ENCODE peak calls at places on chromosomes 7 and 10, in six cellular contexts. One of them, this sample, is unnamed.

GRCh38 chr10:22761569-22762220 is 47.3 kb upstream of the PIP4K2A start:
- DNase-seq in HCT116: no peak
- DNase-seq in H1: no peak
- DNase-seq in HepG2: no peak
- DNase-seq in K562: no peak
- DNase-seq in SK-N-SH: no peak
- DNase-seq in this sample: no peak

GRCh38 chr10:132231656-132232552 is 45.2 kb downstream of the DPYSL4 start:
- DNase-seq in HCT116: no peak
- DNase-seq in SK-N-SH: no peak
- DNase-seq in H1: no peak
- DNase-seq in HepG2: no peak
- DNase-seq in K562: no peak
- DNase-seq in this sample: no peak

GRCh38 chr10:1591045-1591444 is 146.3 kb downstream of the ADARB2 start:
- DNase-seq in SK-N-SH: no peak
- DNase-seq in H1: no peak
- DNase-seq in HepG2: no peak
- DNase-seq in K562: no peak
- DNase-seq in HCT116: no peak
- DNase-seq in this sample: no peak

GRCh38 chr7:9978111-9979064 is 995.3 kb upstream of the PHF14 start:
- DNase-seq in H1: no peak
- DNase-seq in HCT116: no peak
- DNase-seq in K562: no peak
- DNase-seq in HepG2: no peak
- DNase-seq in SK-N-SH: peak
- DNase-seq in this sample: no peak

GRCh38 chr10:70829543-70829942 is 13.8 kb downstream of the SGPL1 start:
- DNase-seq in HepG2: peak
- DNase-seq in K562: no peak
- DNase-seq in HCT116: no peak
- DNase-seq in SK-N-SH: no peak
- DNase-seq in H1: no peak
- DNase-seq in this sample: no peak

GRCh38 chr7:93910076-93910994 is 4.0 kb downstream of the GNGT1 start:
- DNase-seq in K562: no peak
- DNase-seq in HCT116: no peak
- DNase-seq in HepG2: no peak
- DNase-seq in H1: no peak
- DNase-seq in SK-N-SH: no peak
- DNase-seq in this sample: no peak

GRCh38 chr10:20407421-20407820 is 489.7 kb downstream of the NEBL start:
- DNase-seq in SK-N-SH: no peak
- DNase-seq in K562: no peak
- DNase-seq in H1: no peak
- DNase-seq in HepG2: no peak
- DNase-seq in HCT116: no peak
- DNase-seq in this sample: no peak

GRCh38 chr10:24701447-24701846 is 22.2 kb downstream of the ARHGAP21 start:
- DNase-seq in H1: no peak
- DNase-seq in SK-N-SH: no peak
- DNase-seq in K562: no peak
- DNase-seq in HepG2: no peak
- DNase-seq in HCT116: no peak
- DNase-seq in this sample: no peak

GRCh38 chr7:74002474-74003017 is 25.4 kb upstream of the ELN start:
- DNase-seq in SK-N-SH: no peak
- DNase-seq in K562: no peak
- DNase-seq in H1: no peak
- DNase-seq in HCT116: peak
- DNase-seq in HepG2: no peak
- DNase-seq in this sample: no peak

GRCh38 chr7:540997-541396 is 21.4 kb upstream of the PDGFA start:
- DNase-seq in H1: no peak
- DNase-seq in HepG2: no peak
- DNase-seq in K562: no peak
- DNase-seq in HCT116: no peak
- DNase-seq in SK-N-SH: no peak
- DNase-seq in this sample: no peak

DNA sequence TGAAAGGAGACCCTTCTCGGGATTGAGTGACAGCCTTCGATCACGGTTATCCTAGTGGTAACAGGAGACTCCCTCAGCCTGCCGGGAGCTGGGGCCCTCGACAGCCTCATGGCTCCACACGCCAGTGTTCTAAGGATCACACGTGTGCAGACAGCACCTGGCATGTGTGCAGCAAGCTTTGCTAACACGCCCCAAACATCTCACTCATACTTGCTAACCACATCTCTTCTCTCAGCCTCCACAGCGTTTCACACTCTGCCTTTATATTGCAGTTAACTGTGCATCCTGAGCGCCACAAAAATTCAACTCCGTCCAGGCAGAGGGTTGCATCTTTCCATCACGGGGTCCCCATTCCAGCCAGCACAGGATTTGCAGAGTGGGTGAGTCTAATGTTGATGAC is 117.4 kb downstream of the DIP2C start:
- DNase-seq in SK-N-SH: no peak
- DNase-seq in HepG2: no peak
- DNase-seq in K562: no peak
- DNase-seq in H1: no peak
- DNase-seq in HCT116: no peak
- DNase-seq in this sample: no peak
- TF ChIP-seq JUND in SK-N-SH: no peak
- TF ChIP-seq JUND in HepG2: no peak
- TF ChIP-seq JUND in K562: no peak
- TF ChIP-seq JUND in H1: no peak
- TF ChIP-seq JUND in HCT116: no peak
- TF ChIP-seq JUND in this sample: no peak

GRCh38 chr10:45375101-45375500 is 1.1 kb downstream of the ALOX5 start:
- DNase-seq in SK-N-SH: no peak
- DNase-seq in HepG2: no peak
- DNase-seq in H1: no peak
- DNase-seq in HCT116: no peak
- DNase-seq in K562: no peak
- DNase-seq in this sample: no peak
- TF ChIP-seq JUND in SK-N-SH: no peak
- TF ChIP-seq JUND in HepG2: no peak
- TF ChIP-seq JUND in H1: no peak
- TF ChIP-seq JUND in HCT116: no peak
- TF ChIP-seq JUND in K562: no peak
- TF ChIP-seq JUND in this sample: no peak

GRCh38 chr7:34357068-34357467 is 300.9 kb upstream of the NPSR1 start:
- DNase-seq in HepG2: no peak
- DNase-seq in H1: no peak
- DNase-seq in HCT116: no peak
- DNase-seq in SK-N-SH: no peak
- DNase-seq in K562: no peak
- DNase-seq in this sample: no peak

GRCh38 chr7:34357946-34358345 is 300.1 kb upstream of the NPSR1 start:
- DNase-seq in HepG2: no peak
- DNase-seq in SK-N-SH: no peak
- DNase-seq in K562: no peak
- DNase-seq in HCT116: no peak
- DNase-seq in H1: no peak
- DNase-seq in this sample: no peak

DNA sequence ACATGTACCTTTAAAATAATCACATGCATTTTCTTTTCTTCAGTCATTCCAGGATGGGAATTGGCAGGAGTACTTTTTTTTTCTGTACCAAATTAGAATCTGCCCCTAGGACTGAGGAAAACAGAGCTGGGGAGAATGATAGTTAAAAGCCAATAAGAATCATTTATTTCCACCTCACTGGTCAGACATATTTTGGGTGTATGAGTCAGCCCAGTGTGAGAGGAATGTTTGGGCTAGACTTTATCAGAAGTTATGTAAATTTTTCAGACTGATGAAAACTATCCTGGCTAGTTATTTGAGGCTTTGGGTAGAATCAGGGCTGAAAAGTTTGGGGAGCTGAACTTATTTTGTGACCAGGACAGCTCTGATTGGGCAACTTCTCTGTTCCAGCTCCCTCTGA is 303.1 kb upstream of the NPSR1 start:
- DNase-seq in HepG2: no peak
- DNase-seq in K562: no peak
- DNase-seq in HCT116: no peak
- DNase-seq in H1: no peak
- DNase-seq in SK-N-SH: no peak
- DNase-seq in this sample: no peak
- TF ChIP-seq JUND in HepG2: no peak
- TF ChIP-seq JUND in K562: no peak
- TF ChIP-seq JUND in HCT116: no peak
- TF ChIP-seq JUND in H1: no peak
- TF ChIP-seq JUND in SK-N-SH: peak
- TF ChIP-seq JUND in this sample: no peak

GRCh38 chr10:103697787-103698186 is 157.6 kb downstream of the SH3PXD2A start:
- DNase-seq in H1: no peak
- DNase-seq in HCT116: no peak
- DNase-seq in K562: no peak
- DNase-seq in SK-N-SH: no peak
- DNase-seq in HepG2: no peak
- DNase-seq in this sample: no peak

GRCh38 chr10:103695584-103696005 is 159.8 kb downstream of the SH3PXD2A start:
- DNase-seq in H1: no peak
- DNase-seq in HepG2: no peak
- DNase-seq in HCT116: no peak
- DNase-seq in K562: peak
- DNase-seq in SK-N-SH: no peak
- DNase-seq in this sample: no peak

GRCh38 chr10:103698266-103698665 is 157.1 kb downstream of the SH3PXD2A start:
- DNase-seq in K562: no peak
- DNase-seq in HepG2: no peak
- DNase-seq in H1: no peak
- DNase-seq in HCT116: no peak
- DNase-seq in SK-N-SH: no peak
- DNase-seq in this sample: no peak

GRCh38 chr10:103696094-103696410 is 159.3 kb downstream of the SH3PXD2A start:
- DNase-seq in K562: no peak
- DNase-seq in HCT116: no peak
- DNase-seq in HepG2: no peak
- DNase-seq in H1: no peak
- DNase-seq in SK-N-SH: no peak
- DNase-seq in this sample: no peak

DNA sequence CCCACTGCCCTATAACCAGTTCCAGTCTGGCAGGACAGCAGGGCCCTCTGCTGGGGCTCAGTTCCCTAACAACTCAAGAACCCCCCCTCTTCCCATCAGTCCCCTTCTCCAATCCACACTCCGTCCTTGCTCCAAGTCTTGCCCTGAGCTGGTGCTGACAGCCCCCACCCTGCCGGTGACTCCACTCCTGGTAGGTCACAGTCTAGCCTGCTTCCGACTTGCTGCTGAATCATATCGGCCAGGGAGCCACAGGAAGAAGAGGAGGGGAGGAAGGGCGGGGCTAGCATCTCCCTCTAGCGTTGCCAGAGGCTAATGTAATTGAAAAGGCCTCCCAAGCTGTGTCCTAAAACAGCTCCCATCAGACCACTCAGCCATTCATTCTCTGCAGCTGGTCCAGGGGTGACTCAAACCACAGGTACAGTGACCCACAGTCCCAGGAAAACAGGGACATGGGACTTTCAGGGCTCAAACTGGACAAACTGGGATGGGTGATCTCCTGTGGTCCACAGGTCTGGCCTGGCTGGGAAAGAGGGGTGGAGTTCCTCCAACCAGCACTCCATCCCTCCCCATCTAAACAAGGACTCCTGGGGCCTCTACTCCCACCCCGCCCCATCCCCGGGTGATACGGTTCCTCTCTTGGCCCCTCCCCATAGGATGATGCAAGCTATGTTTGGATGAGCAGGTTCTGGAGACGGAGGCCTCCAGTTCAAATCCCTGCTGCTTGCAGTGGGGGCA is 158.8 kb downstream of the SH3PXD2A start:
- DNase-seq in H1: peak
- DNase-seq in SK-N-SH: peak
- DNase-seq in HepG2: no peak
- DNase-seq in K562: peak
- DNase-seq in HCT116: peak
- DNase-seq in this sample: no peak
- TF ChIP-seq JUND in H1: no peak
- TF ChIP-seq JUND in SK-N-SH: no peak
- TF ChIP-seq JUND in HepG2: no peak
- TF ChIP-seq JUND in K562: peak
- TF ChIP-seq JUND in HCT116: no peak
- TF ChIP-seq JUND in this sample: no peak

DNA sequence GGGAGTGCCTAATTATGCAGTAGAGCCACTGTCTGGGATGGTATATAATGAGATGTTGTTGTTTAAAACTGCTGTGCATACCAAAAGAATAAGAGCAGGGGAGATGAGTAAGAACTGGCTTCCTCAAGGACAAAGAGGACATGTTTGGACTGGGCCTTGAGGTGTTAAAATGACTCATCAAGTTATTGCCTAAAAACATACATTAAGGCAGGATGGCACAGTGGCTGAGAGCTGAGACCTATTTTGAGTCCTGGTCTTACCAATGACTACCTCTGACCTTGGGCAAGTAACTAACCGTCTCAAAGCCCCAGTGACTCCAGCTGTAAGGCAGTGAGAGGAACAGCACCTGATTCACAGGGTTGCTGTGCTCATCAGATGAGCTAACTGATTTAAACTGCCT is 71.1 kb downstream of the CFAP58 start:
- DNase-seq in H1: no peak
- DNase-seq in HepG2: no peak
- DNase-seq in HCT116: no peak
- DNase-seq in K562: no peak
- DNase-seq in SK-N-SH: no peak
- DNase-seq in this sample: no peak
- TF ChIP-seq JUND in H1: no peak
- TF ChIP-seq JUND in HepG2: no peak
- TF ChIP-seq JUND in HCT116: no peak
- TF ChIP-seq JUND in K562: no peak
- TF ChIP-seq JUND in SK-N-SH: no peak
- TF ChIP-seq JUND in this sample: no peak

GRCh38 chr10:32980558-32981468 is 22.8 kb upstream of the ITGB1 start:
- DNase-seq in H1: peak
- DNase-seq in HepG2: peak
- DNase-seq in SK-N-SH: peak
- DNase-seq in HCT116: peak
- DNase-seq in K562: peak
- DNase-seq in this sample: peak

GRCh38 chr10:32980242-32980557 is 22.2 kb upstream of the ITGB1 start:
- DNase-seq in HepG2: no peak
- DNase-seq in H1: no peak
- DNase-seq in K562: no peak
- DNase-seq in HCT116: no peak
- DNase-seq in SK-N-SH: no peak
- DNase-seq in this sample: no peak

GRCh38 chr10:32982293-32982709 is 24.3 kb upstream of the ITGB1 start:
- DNase-seq in SK-N-SH: no peak
- DNase-seq in HCT116: no peak
- DNase-seq in HepG2: no peak
- DNase-seq in K562: no peak
- DNase-seq in H1: no peak
- DNase-seq in this sample: no peak

GRCh38 chr10:32982911-32983310 is 24.9 kb upstream of the ITGB1 start:
- DNase-seq in K562: no peak
- DNase-seq in HCT116: no peak
- DNase-seq in SK-N-SH: no peak
- DNase-seq in H1: no peak
- DNase-seq in HepG2: no peak
- DNase-seq in this sample: no peak

GRCh38 chr10:32981760-32982159 is 23.7 kb upstream of the ITGB1 start:
- DNase-seq in SK-N-SH: no peak
- DNase-seq in HCT116: no peak
- DNase-seq in H1: no peak
- DNase-seq in K562: peak
- DNase-seq in HepG2: no peak
- DNase-seq in this sample: no peak
- TF ChIP-seq JUND in SK-N-SH: no peak
- TF ChIP-seq JUND in HCT116: no peak
- TF ChIP-seq JUND in H1: no peak
- TF ChIP-seq JUND in K562: no peak
- TF ChIP-seq JUND in HepG2: no peak
- TF ChIP-seq JUND in this sample: no peak